ENCODE peak calls at places on chromosome 16, in six cellular contexts. M, Q, H, U, B and X are unnamed samples.

GRCh38 chr16:84048306-84048705 is 5.7 kb upstream of the SLC38A8 start:
- DNase-seq in M (no peak), H (peak; percentile 52), U (no peak), Q (no peak), B (no peak), X (peak; percentile 90)

GRCh38 chr16:55701442-55702319 is 45.9 kb downstream of the SLC6A2 start:
- DNase-seq in B (peak; percentile 34), M (peak; percentile 26), H (peak; percentile 70), U (peak; percentile 65), Q (peak; percentile 52), X (peak; percentile 86)

GRCh38 chr16:55433030-55433429 is 46.0 kb upstream of the MMP2 start:
- DNase-seq in B (no peak), U (no peak), H (no peak), M (no peak), Q (no peak), X (no peak)

GRCh38 chr16:6827272-6827671 is 505.4 kb upstream of the RBFOX1 start:
- DNase-seq in H (no peak), M (no peak), U (no peak), Q (no peak), B (no peak), X (no peak)

GRCh38 chr16:6889106-6889505 is 443.5 kb upstream of the RBFOX1 start:
- DNase-seq in M (no peak), Q (no peak), U (no peak), H (no peak), B (no peak), X (no peak)

GRCh38 chr16:66269631-66270332 is 96.7 kb upstream of the CDH5 start:
- DNase-seq in M (no peak), H (no peak), Q (no peak), U (no peak), B (peak; percentile 40), X (peak; percentile 47)

GRCh38 chr16:5918553-5919127 is 821.0 kb upstream of the EEF2KMT start:
- DNase-seq in U (no peak), H (peak; percentile 26), M (no peak), B (no peak), Q (peak; percentile 56), X (peak; percentile 89)

GRCh38 chr16:10497132-10498088 is 83.0 kb downstream of the EMP2 start:
- DNase-seq in U (no peak), H (no peak), M (no peak), B (no peak), Q (no peak), X (no peak)

GRCh38 chr16:24996301-24996700 is 18.9 kb downstream of the ARHGAP17 start:
- DNase-seq in Q (no peak), H (no peak), B (no peak), U (no peak), M (no peak), X (no peak)

GRCh38 chr16:15993128-15993527 is 43.7 kb downstream of the ABCC1 start:
- DNase-seq in U (no peak), Q (no peak), H (no peak), M (no peak), B (no peak), X (no peak)

GRCh38 chr16:19710991-19711545 is 7.0 kb downstream of the KNOP1 start:
- DNase-seq in M (no peak), B (no peak), Q (no peak), H (peak; percentile 55), U (no peak), X (no peak)

GRCh38 chr16:49491736-49492089 is 118.1 kb downstream of the C16orf78 start:
- DNase-seq in Q (no peak), M (no peak), U (no peak), H (peak; percentile 70), B (no peak), X (peak; percentile 90)

DNA sequence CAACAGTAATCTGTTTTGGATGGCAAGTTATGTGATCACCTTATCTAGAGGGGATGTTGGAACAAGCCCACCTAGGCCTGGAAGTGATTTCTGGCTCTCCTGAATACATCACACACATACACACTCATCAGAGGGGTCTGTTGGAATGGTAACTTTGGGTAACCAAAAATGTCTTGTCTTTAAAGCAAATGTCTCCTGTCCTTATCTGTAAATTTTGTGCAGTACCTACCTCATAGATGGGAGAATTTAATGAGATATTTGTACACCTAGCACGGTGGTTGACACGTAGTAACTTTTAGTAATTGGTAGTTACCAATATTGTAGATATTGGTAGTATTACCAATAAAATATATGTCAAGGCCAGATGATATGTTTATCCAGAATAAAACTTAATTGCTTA is 24.7 kb downstream of the HAPSTR1 start:
- DNase-seq in M (no peak), H (no peak), B (no peak), U (no peak), Q (no peak), X (no peak)
- TF ChIP-seq CTCF in M (no peak), H (no peak), B (no peak), U (no peak), Q (no peak), X (no peak)

GRCh38 chr16:1614226-1615102 is 2.3 kb downstream of the CRAMP1 start:
- DNase-seq in B (peak; percentile 28), M (peak; percentile 30), U (peak; percentile 83), H (peak; percentile 73), Q (peak; percentile 22), X (peak; percentile 68)
- H3K9ac ChIP-seq in B (peak overlapping the region; percentile 76), M (peak overlapping the region; percentile 94), U (peak overlapping the region; percentile 71), H (peak overlapping the region; percentile 86), Q (peak overlapping the region; percentile 58), X (peak overlapping the region; percentile 39)

DNA sequence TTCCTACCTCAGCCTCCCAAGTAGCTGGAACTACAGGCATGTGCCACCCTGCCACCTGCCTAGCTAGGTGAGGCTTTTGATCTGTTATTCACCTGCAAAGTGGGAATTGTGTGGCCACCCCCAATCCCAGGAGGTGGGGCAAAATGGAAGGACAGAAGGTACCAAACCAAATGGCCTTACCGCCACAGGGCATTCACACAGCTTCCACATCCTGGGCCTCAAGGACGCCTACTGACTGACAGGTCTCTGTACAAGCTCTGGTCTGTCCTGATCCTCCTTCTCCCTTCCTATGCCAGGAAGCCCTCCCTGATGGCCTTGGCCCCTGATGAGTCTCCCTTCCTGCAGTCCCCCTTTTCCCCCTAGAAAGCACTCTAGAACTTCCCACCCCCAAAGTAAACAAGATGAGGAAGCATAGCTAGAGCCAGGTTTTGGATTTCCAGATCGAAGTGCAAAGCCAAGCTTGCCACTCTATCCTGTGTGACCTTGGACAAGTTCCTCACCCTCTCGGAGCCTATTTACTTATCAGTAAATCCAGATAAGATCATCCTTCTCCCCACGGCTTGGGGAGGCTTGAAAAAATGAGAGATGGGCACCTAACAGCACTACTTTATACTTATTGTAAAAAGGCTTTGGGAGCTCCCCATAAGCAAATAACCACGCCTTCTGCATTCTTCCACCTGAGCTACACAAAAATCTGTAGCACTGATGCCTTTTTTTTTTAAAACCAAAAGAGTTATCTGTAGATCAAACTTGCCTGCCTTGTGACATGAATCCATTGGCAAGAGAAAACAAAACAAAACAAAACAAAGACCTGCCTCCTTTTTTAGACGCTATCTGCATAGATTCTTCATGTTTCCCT is 4.5 kb downstream of the PLLP start:
- DNase-seq in U (no peak), M (no peak), Q (peak; percentile 54), H (no peak), B (no peak), X (no peak)
- TF ChIP-seq CTCF in U (no peak), M (no peak), Q (no peak), H (no peak), B (no peak), X (no peak)

GRCh38 chr16:67672306-67672705 is 5.7 kb downstream of the C16orf86 start:
- DNase-seq in M (no peak), U (no peak), H (no peak), Q (no peak), B (no peak), X (peak; percentile 58)

GRCh38 chr16:67672739-67673662 is 6.4 kb downstream of the C16orf86 start:
- DNase-seq in Q (peak; percentile 89), U (peak; percentile 84), H (peak; percentile 80), M (peak; percentile 67), B (peak; percentile 77), X (peak; percentile 94)

GRCh38 chr16:67674851-67675578 is 8.4 kb downstream of the C16orf86 start:
- DNase-seq in M (no peak), B (no peak), U (no peak), Q (no peak), H (no peak), X (peak; percentile 44)

GRCh38 chr16:67675579-67675935 is 8.9 kb downstream of the C16orf86 start:
- DNase-seq in Q (no peak), B (no peak), U (no peak), M (no peak), H (no peak), X (no peak)

GRCh38 chr16:67673712-67674580 is 7.3 kb downstream of the C16orf86 start:
- DNase-seq in H (no peak), Q (peak; percentile 92), B (peak; percentile 30), U (peak; percentile 66), M (no peak), X (peak; percentile 45)
- H3K9ac ChIP-seq in H (no peak overlapping the region), Q (peak overlapping the region; percentile 77), B (no peak overlapping the region), U (no peak overlapping the region), M (no peak overlapping the region), X (no peak overlapping the region)

GRCh38 chr16:79610771-79611170 is 10.2 kb upstream of the MAF start:
- DNase-seq in Q (no peak), U (no peak), M (no peak), B (no peak), H (no peak), X (no peak)
- TF ChIP-seq CTCF in Q (no peak), U (no peak), M (no peak), B (no peak), H (no peak), X (no peak)

DNA sequence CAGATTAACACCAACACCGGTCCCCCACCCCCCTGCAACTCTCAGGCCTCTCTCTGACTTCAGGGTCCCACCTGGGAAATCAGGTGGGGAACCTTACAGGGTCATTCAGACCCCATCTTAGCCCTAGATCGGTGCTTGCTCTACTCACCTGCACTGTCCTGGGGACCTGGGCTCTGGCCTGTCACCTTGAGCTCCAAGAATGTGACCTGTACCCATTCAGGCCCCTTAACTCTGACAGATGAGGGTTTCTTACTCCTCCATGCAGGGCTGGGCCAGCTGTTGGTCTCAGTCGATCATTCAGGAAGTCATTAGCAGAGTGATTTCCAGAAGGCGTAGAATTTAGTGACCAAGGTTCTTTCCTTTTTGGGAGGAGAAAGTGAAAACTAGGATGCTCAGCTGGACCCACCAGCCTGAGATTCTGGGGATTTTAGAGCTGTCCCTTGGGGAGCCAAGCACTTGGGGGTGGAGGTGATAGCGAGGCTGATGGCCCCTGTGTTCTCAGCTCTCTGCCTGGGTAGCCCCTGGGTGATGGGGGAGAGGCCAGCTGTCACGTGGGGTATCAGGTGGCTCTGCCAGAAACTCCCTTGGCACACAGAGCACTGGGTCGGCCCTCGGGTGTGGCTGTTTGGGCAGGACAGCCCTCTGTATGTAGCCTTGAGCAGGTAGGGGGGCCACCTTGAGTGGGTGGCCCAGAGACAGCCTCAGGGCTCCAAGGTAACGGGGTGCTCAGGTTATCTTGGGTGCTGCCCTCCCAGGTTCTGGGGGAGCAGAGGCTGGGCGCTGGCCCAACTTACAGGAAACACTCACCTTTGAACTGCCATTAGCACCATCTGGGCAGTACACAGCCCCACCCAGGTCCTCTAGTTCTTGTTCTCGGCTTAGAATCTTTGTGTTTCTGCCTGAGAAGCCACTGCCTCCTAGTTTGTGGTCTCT is 734 bp downstream of the MVP start:
- DNase-seq in B (no peak), H (no peak), M (no peak), Q (peak; percentile 94), U (no peak), X (no peak)
- H3K9ac ChIP-seq in B (peak overlapping the region; percentile 80), H (no peak overlapping the region), M (peak overlapping the region; percentile 88), Q (peak overlapping the region; percentile 100), U (peak overlapping the region; percentile 72), X (no peak overlapping the region)